ENCODE peak calls at places on chromosomes 4 and X, in seven cellular contexts. One of them, this sample, is unnamed.

GRCh38 chrX:150502091-150502490 is 66.3 kb upstream of the MTM1 start:
- DNase-seq in psoas muscle: no peak
- DNase-seq in astrocyte of the spinal cord: no peak
- DNase-seq in MCF 10A: no peak
- DNase-seq in mesothelial cell of epicardium: no peak
- DNase-seq in adrenal gland: no peak
- DNase-seq in fibroblast of mammary gland: no peak
- DNase-seq in this sample: no peak

GRCh38 chrX:126557151-126557550 is 4.5 kb upstream of the DCAF12L1 start:
- DNase-seq in adrenal gland: no peak
- DNase-seq in mesothelial cell of epicardium: no peak
- DNase-seq in fibroblast of mammary gland: no peak
- DNase-seq in MCF 10A: no peak
- DNase-seq in psoas muscle: no peak
- DNase-seq in astrocyte of the spinal cord: no peak
- DNase-seq in this sample: no peak

GRCh38 chr4:74667944-74668343 is 126.4 kb downstream of the BTC start:
- DNase-seq in MCF 10A: no peak
- DNase-seq in psoas muscle: no peak
- DNase-seq in fibroblast of mammary gland: no peak
- DNase-seq in adrenal gland: no peak
- DNase-seq in mesothelial cell of epicardium: no peak
- DNase-seq in astrocyte of the spinal cord: no peak
- DNase-seq in this sample: no peak

GRCh38 chr4:138978600-138978999 is 37.0 kb upstream of the NOCT start:
- DNase-seq in mesothelial cell of epicardium: no peak
- DNase-seq in fibroblast of mammary gland: no peak
- DNase-seq in astrocyte of the spinal cord: no peak
- DNase-seq in MCF 10A: no peak
- DNase-seq in psoas muscle: no peak
- DNase-seq in adrenal gland: no peak
- DNase-seq in this sample: no peak

GRCh38 chr4:94741304-94741703 is 16.5 kb upstream of the BMPR1B start:
- DNase-seq in astrocyte of the spinal cord: no peak
- DNase-seq in mesothelial cell of epicardium: no peak
- DNase-seq in psoas muscle: no peak
- DNase-seq in MCF 10A: no peak
- DNase-seq in fibroblast of mammary gland: peak
- DNase-seq in adrenal gland: no peak
- DNase-seq in this sample: no peak

GRCh38 chrX:72308566-72309296 is 3.0 kb upstream of the CITED1 start:
- DNase-seq in mesothelial cell of epicardium: no peak
- DNase-seq in adrenal gland: peak
- DNase-seq in fibroblast of mammary gland: peak
- DNase-seq in MCF 10A: peak
- DNase-seq in psoas muscle: peak
- DNase-seq in astrocyte of the spinal cord: peak
- DNase-seq in this sample: peak

GRCh38 chr4:107069049-107069448 is 32.9 kb upstream of the DKK2 start:
- DNase-seq in psoas muscle: no peak
- DNase-seq in adrenal gland: no peak
- DNase-seq in astrocyte of the spinal cord: peak
- DNase-seq in MCF 10A: peak
- DNase-seq in fibroblast of mammary gland: peak
- DNase-seq in mesothelial cell of epicardium: no peak
- DNase-seq in this sample: no peak

GRCh38 chr4:95204873-95205272 is 343.9 kb downstream of the UNC5C start:
- DNase-seq in psoas muscle: no peak
- DNase-seq in mesothelial cell of epicardium: no peak
- DNase-seq in fibroblast of mammary gland: no peak
- DNase-seq in MCF 10A: peak
- DNase-seq in astrocyte of the spinal cord: no peak
- DNase-seq in adrenal gland: no peak
- DNase-seq in this sample: no peak

GRCh38 chrX:43005561-43005960 is 227.6 kb upstream of the PPP1R2C start:
- DNase-seq in adrenal gland: no peak
- DNase-seq in psoas muscle: no peak
- DNase-seq in fibroblast of mammary gland: no peak
- DNase-seq in astrocyte of the spinal cord: no peak
- DNase-seq in mesothelial cell of epicardium: no peak
- DNase-seq in MCF 10A: no peak
- DNase-seq in this sample: no peak

GRCh38 chr4:87227704-87228560 is 7.5 kb upstream of the KLHL8 start:
- DNase-seq in adrenal gland: no peak
- DNase-seq in fibroblast of mammary gland: no peak
- DNase-seq in astrocyte of the spinal cord: no peak
- DNase-seq in MCF 10A: no peak
- DNase-seq in psoas muscle: no peak
- DNase-seq in mesothelial cell of epicardium: no peak
- DNase-seq in this sample: no peak

GRCh38 chr4:154277164-154277563 is 214.4 kb downstream of the DCHS2 start:
- DNase-seq in mesothelial cell of epicardium: no peak
- DNase-seq in fibroblast of mammary gland: no peak
- DNase-seq in adrenal gland: no peak
- DNase-seq in astrocyte of the spinal cord: peak
- DNase-seq in MCF 10A: no peak
- DNase-seq in psoas muscle: no peak
- DNase-seq in this sample: peak

GRCh38 chr4:128517739-128518510 is 230.3 kb upstream of the PGRMC2 start:
- DNase-seq in astrocyte of the spinal cord: peak
- DNase-seq in mesothelial cell of epicardium: no peak
- DNase-seq in psoas muscle: peak
- DNase-seq in adrenal gland: peak
- DNase-seq in fibroblast of mammary gland: peak
- DNase-seq in MCF 10A: peak
- DNase-seq in this sample: no peak

GRCh38 chr4:113657834-113658233 is 103.7 kb downstream of the CAMK2D start:
- DNase-seq in astrocyte of the spinal cord: peak
- DNase-seq in adrenal gland: no peak
- DNase-seq in mesothelial cell of epicardium: no peak
- DNase-seq in fibroblast of mammary gland: peak
- DNase-seq in psoas muscle: no peak
- DNase-seq in MCF 10A: peak
- DNase-seq in this sample: no peak

GRCh38 chrX:70042399-70043371 is 7.1 kb downstream of the AWAT2 start:
- DNase-seq in MCF 10A: no peak
- DNase-seq in adrenal gland: no peak
- DNase-seq in psoas muscle: no peak
- DNase-seq in fibroblast of mammary gland: peak
- DNase-seq in mesothelial cell of epicardium: no peak
- DNase-seq in astrocyte of the spinal cord: no peak
- DNase-seq in this sample: no peak

GRCh38 chrX:74179071-74179470 is 124.9 kb upstream of the ZCCHC13 start:
- DNase-seq in mesothelial cell of epicardium: no peak
- DNase-seq in adrenal gland: no peak
- DNase-seq in astrocyte of the spinal cord: peak
- DNase-seq in fibroblast of mammary gland: peak
- DNase-seq in MCF 10A: no peak
- DNase-seq in psoas muscle: no peak
- DNase-seq in this sample: no peak

GRCh38 chr4:156901871-156902270 is 69.7 kb downstream of the PDGFC start:
- DNase-seq in psoas muscle: no peak
- DNase-seq in adrenal gland: no peak
- DNase-seq in fibroblast of mammary gland: peak
- DNase-seq in mesothelial cell of epicardium: no peak
- DNase-seq in astrocyte of the spinal cord: peak
- DNase-seq in MCF 10A: no peak
- DNase-seq in this sample: no peak

GRCh38 chr4:76753814-76754213 is 144.1 kb downstream of the SOWAHB start:
- DNase-seq in psoas muscle: no peak
- DNase-seq in mesothelial cell of epicardium: no peak
- DNase-seq in fibroblast of mammary gland: peak
- DNase-seq in MCF 10A: peak
- DNase-seq in adrenal gland: no peak
- DNase-seq in astrocyte of the spinal cord: peak
- DNase-seq in this sample: peak

GRCh38 chrX:148530464-148531077 is 30.2 kb downstream of the AFF2 start:
- DNase-seq in adrenal gland: peak
- DNase-seq in psoas muscle: no peak
- DNase-seq in fibroblast of mammary gland: peak
- DNase-seq in astrocyte of the spinal cord: peak
- DNase-seq in MCF 10A: peak
- DNase-seq in mesothelial cell of epicardium: no peak
- DNase-seq in this sample: peak

GRCh38 chr4:155879767-155880166 is 13.7 kb upstream of the ASIC5 start:
- DNase-seq in adrenal gland: no peak
- DNase-seq in mesothelial cell of epicardium: no peak
- DNase-seq in MCF 10A: no peak
- DNase-seq in psoas muscle: no peak
- DNase-seq in astrocyte of the spinal cord: no peak
- DNase-seq in fibroblast of mammary gland: no peak
- DNase-seq in this sample: no peak

GRCh38 chrX:65034292-65034640 is 58.0 kb upstream of the ZC4H2 start:
- DNase-seq in MCF 10A: no peak
- DNase-seq in fibroblast of mammary gland: no peak
- DNase-seq in psoas muscle: no peak
- DNase-seq in adrenal gland: no peak
- DNase-seq in astrocyte of the spinal cord: no peak
- DNase-seq in mesothelial cell of epicardium: no peak
- DNase-seq in this sample: no peak

GRCh38 chr4:11079171-11079570 is 349.5 kb downstream of the HS3ST1 start:
- DNase-seq in adrenal gland: no peak
- DNase-seq in mesothelial cell of epicardium: no peak
- DNase-seq in astrocyte of the spinal cord: peak
- DNase-seq in MCF 10A: peak
- DNase-seq in psoas muscle: no peak
- DNase-seq in fibroblast of mammary gland: peak
- DNase-seq in this sample: no peak
- TF ChIP-seq CTCF in adrenal gland: no peak
- TF ChIP-seq CTCF in mesothelial cell of epicardium: no peak
- TF ChIP-seq CTCF in astrocyte of the spinal cord: no peak
- TF ChIP-seq CTCF in MCF 10A: no peak
- TF ChIP-seq CTCF in psoas muscle: no peak
- TF ChIP-seq CTCF in fibroblast of mammary gland: no peak
- TF ChIP-seq CTCF in this sample: no peak

GRCh38 chrX:41559662-41560061 is 112.5 kb downstream of the NYX start:
- DNase-seq in adrenal gland: no peak
- DNase-seq in fibroblast of mammary gland: peak
- DNase-seq in psoas muscle: no peak
- DNase-seq in MCF 10A: no peak
- DNase-seq in mesothelial cell of epicardium: no peak
- DNase-seq in astrocyte of the spinal cord: peak
- DNase-seq in this sample: no peak

GRCh38 chrX:41561045-41561444 is 113.9 kb downstream of the NYX start:
- DNase-seq in fibroblast of mammary gland: peak
- DNase-seq in psoas muscle: no peak
- DNase-seq in adrenal gland: peak
- DNase-seq in astrocyte of the spinal cord: peak
- DNase-seq in mesothelial cell of epicardium: no peak
- DNase-seq in MCF 10A: peak
- DNase-seq in this sample: no peak

GRCh38 chrX:41556958-41557357 is 109.8 kb downstream of the NYX start:
- DNase-seq in fibroblast of mammary gland: no peak
- DNase-seq in psoas muscle: no peak
- DNase-seq in adrenal gland: no peak
- DNase-seq in MCF 10A: no peak
- DNase-seq in mesothelial cell of epicardium: no peak
- DNase-seq in astrocyte of the spinal cord: no peak
- DNase-seq in this sample: no peak

GRCh38 chrX:41559235-41559634 is 112.1 kb downstream of the NYX start:
- DNase-seq in astrocyte of the spinal cord: no peak
- DNase-seq in mesothelial cell of epicardium: no peak
- DNase-seq in fibroblast of mammary gland: no peak
- DNase-seq in psoas muscle: no peak
- DNase-seq in adrenal gland: no peak
- DNase-seq in MCF 10A: no peak
- DNase-seq in this sample: no peak

GRCh38 chrX:41558531-41558930 is 111.4 kb downstream of the NYX start:
- DNase-seq in MCF 10A: peak
- DNase-seq in fibroblast of mammary gland: peak
- DNase-seq in mesothelial cell of epicardium: no peak
- DNase-seq in adrenal gland: no peak
- DNase-seq in psoas muscle: no peak
- DNase-seq in astrocyte of the spinal cord: peak
- DNase-seq in this sample: no peak
- TF ChIP-seq CTCF in MCF 10A: peak
- TF ChIP-seq CTCF in fibroblast of mammary gland: peak
- TF ChIP-seq CTCF in mesothelial cell of epicardium: no peak
- TF ChIP-seq CTCF in adrenal gland: peak
- TF ChIP-seq CTCF in psoas muscle: peak
- TF ChIP-seq CTCF in astrocyte of the spinal cord: peak
- TF ChIP-seq CTCF in this sample: peak

GRCh38 chr4:6402566-6403399 is 69.6 kb downstream of the PPP2R2C start:
- DNase-seq in astrocyte of the spinal cord: no peak
- DNase-seq in psoas muscle: no peak
- DNase-seq in mesothelial cell of epicardium: no peak
- DNase-seq in adrenal gland: no peak
- DNase-seq in MCF 10A: no peak
- DNase-seq in fibroblast of mammary gland: no peak
- DNase-seq in this sample: no peak
- TF ChIP-seq CTCF in astrocyte of the spinal cord: no peak
- TF ChIP-seq CTCF in psoas muscle: no peak
- TF ChIP-seq CTCF in mesothelial cell of epicardium: no peak
- TF ChIP-seq CTCF in adrenal gland: no peak
- TF ChIP-seq CTCF in MCF 10A: no peak
- TF ChIP-seq CTCF in fibroblast of mammary gland: no peak
- TF ChIP-seq CTCF in this sample: no peak

DNA sequence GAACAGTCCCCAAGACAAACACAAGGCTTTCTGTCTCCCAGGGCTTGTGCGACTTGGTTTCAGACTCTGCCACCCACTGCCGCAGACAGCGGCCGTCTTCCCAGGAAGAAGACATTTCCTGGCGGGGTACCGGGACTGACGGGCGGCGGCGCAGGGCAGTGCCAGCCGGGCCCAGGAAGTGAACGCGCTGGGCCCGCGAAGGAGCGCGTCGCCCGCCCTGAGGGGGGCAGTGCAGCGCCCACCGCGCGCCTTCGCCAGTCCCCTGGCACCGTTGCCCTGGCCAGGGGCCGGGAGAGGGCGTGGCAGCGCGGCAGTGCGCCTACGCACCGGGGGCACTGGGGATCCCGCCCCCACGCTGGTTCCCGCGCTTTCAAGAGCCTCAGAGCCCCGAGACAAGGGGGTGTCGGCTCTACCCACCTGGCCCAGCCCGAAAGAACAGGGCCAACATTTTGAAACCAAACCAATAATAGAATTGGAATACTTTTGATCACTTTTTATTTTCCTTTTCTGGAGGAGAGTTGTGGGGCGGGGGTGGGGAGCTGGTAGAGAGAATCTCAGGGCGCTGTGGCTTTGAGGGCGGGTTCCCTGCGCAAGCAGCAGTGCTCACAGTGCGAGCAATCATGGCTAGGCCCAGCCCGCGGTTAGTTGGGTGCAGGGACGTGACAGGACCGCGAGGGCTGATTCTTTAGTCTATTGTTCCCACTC is 23.6 kb upstream of the APLN start:
- DNase-seq in adrenal gland: peak
- DNase-seq in MCF 10A: peak
- DNase-seq in astrocyte of the spinal cord: no peak
- DNase-seq in fibroblast of mammary gland: no peak
- DNase-seq in mesothelial cell of epicardium: no peak
- DNase-seq in psoas muscle: peak
- DNase-seq in this sample: no peak
- TF ChIP-seq CTCF in adrenal gland: peak
- TF ChIP-seq CTCF in MCF 10A: no peak
- TF ChIP-seq CTCF in astrocyte of the spinal cord: peak
- TF ChIP-seq CTCF in fibroblast of mammary gland: no peak
- TF ChIP-seq CTCF in mesothelial cell of epicardium: no peak
- TF ChIP-seq CTCF in psoas muscle: peak
- TF ChIP-seq CTCF in this sample: no peak